ENCODE peak calls at places on chromosome 20, in nine cellular contexts. B, S, K, I, Z, M, D, U and F are unnamed samples.

GRCh38 chr20:37007898-37008649 is 56.6 kb upstream of the SAMHD1 start:
- DNase-seq in S (no peak), M (no peak), K (no peak), I (no peak), U (no peak), Z (peak; percentile 72), D (no peak), B (no peak), F (no peak)

GRCh38 chr20:61449916-61450315 is 197.9 kb downstream of the CDH4 start:
- DNase-seq in K (no peak), U (no peak), B (no peak), S (no peak), D (no peak), I (no peak), Z (no peak), M (no peak), F (no peak)

GRCh38 chr20:17036546-17036945 is 190.3 kb upstream of the PCSK2 start:
- DNase-seq in D (no peak), B (no peak), M (no peak), U (no peak), Z (no peak), I (no peak), S (no peak), K (no peak), F (no peak)

GRCh38 chr20:29874476-29875202 is 1382.8 kb upstream of the DEFB115 start:
- DNase-seq in U (no peak), D (no peak), M (no peak), Z (no peak), B (no peak), I (no peak), S (no peak), K (no peak), F (no peak)

GRCh38 chr20:63158352-63158751 is 57.6 kb downstream of the YTHDF1 start:
- DNase-seq in Z (no peak), U (no peak), B (no peak), S (no peak), D (no peak), K (no peak), M (no peak), I (no peak), F (no peak)

GRCh38 chr20:59385461-59385860 is 85.0 kb downstream of the EDN3 start:
- DNase-seq in M (no peak), Z (no peak), I (no peak), S (peak; percentile 54), U (no peak), D (no peak), K (no peak), B (no peak), F (no peak)

GRCh38 chr20:37913563-37914366 is 10.8 kb downstream of the VSTM2L start:
- DNase-seq in K (peak; percentile 22), M (no peak), D (no peak), Z (no peak), U (no peak), B (no peak), S (peak; percentile 36), I (no peak), F (no peak)

GRCh38 chr20:41091926-41092325 is 45.4 kb upstream of the PLCG1 start:
- DNase-seq in I (no peak), K (no peak), M (no peak), U (no peak), S (no peak), Z (no peak), B (no peak), D (no peak), F (no peak)

GRCh38 chr20:41161886-41162285 is 24.5 kb downstream of the PLCG1 start:
- DNase-seq in I (no peak), U (no peak), K (no peak), M (no peak), B (no peak), S (no peak), Z (no peak), D (no peak), F (no peak)

GRCh38 chr20:4406627-4407026 is 315.1 kb upstream of the PRND start:
- DNase-seq in K (no peak), D (no peak), S (no peak), M (no peak), Z (no peak), U (no peak), B (no peak), I (no peak), F (no peak)

GRCh38 chr20:11108102-11108842 is 434.5 kb upstream of the JAG1 start:
- DNase-seq in D (no peak), Z (no peak), B (no peak), K (no peak), S (peak; percentile 20), U (no peak), I (no peak), M (no peak), F (no peak)

GRCh38 chr20:50345712-50346371 is 155.2 kb downstream of the CEBPB start:
- DNase-seq in S (no peak), Z (no peak), U (no peak), D (no peak), B (peak; percentile 47), I (no peak), M (no peak), K (no peak), F (no peak)

GRCh38 chr20:62286493-62287064 is 16.2 kb upstream of the ADRM1 start:
- DNase-seq in D (no peak), I (no peak), U (no peak), S (no peak), Z (no peak), K (no peak), B (no peak), M (no peak), F (no peak)

GRCh38 chr20:21901470-21902275 is 196.2 kb downstream of the PAX1 start:
- DNase-seq in I (peak; percentile 86), D (no peak), S (no peak), U (peak; percentile 90), Z (no peak), K (peak; percentile 85), M (no peak), B (no peak), F (no peak)

GRCh38 chr20:52004720-52005119 is 186.9 kb downstream of the ZFP64 start:
- DNase-seq in I (no peak), B (no peak), D (no peak), K (no peak), M (no peak), U (no peak), Z (no peak), S (no peak), F (no peak)

GRCh38 chr20:34012735-34013134 is 19.0 kb downstream of the RALY start:
- DNase-seq in S (no peak), U (no peak), I (no peak), D (no peak), B (no peak), M (no peak), Z (no peak), K (no peak), F (no peak)
- H3K4me1 ChIP-seq in S (peaks cover 91% of the 10 kb centered on the region), U (peaks cover 55% of the 10 kb centered on the region), I (peaks cover 96% of the 10 kb centered on the region), D (peaks cover 58% of the 10 kb centered on the region), B (peaks cover 58% of the 10 kb centered on the region), M (peaks cover 83% of the 10 kb centered on the region), Z (peaks cover 34% of the 10 kb centered on the region), K (no peaks in the 10 kb centered on the region), F (no peaks in the 10 kb centered on the region)

GRCh38 chr20:48629069-48629959 is 198.5 kb downstream of the PREX1 start:
- DNase-seq in I (no peak), D (no peak), Z (peak; percentile 58), U (no peak), K (no peak), B (no peak), M (no peak), S (no peak), F (no peak)
- H3K27ac ChIP-seq in I (no peak overlapping the region), D (no peak overlapping the region), Z (peak overlapping the region; percentile 30), U (no peak overlapping the region), K (no peak overlapping the region), B (no peak overlapping the region), M (no peak overlapping the region), S (no peak overlapping the region), F (no peak overlapping the region)

GRCh38 chr20:1619861-1620444 is at the start of gene SIRPB1:
- DNase-seq in B (peak; percentile 59), Z (no peak), K (no peak), M (no peak), D (peak; percentile 57), I (no peak), U (no peak), S (no peak), F (no peak)

GRCh38 chr20:1618954-1619550 is 757 bp downstream of the SIRPB1 start:
- DNase-seq in D (no peak), Z (no peak), U (no peak), S (no peak), M (no peak), I (no peak), B (no peak), K (no peak), F (no peak)

GRCh38 chr20:1623501-1624250 is 3.9 kb upstream of the SIRPB1 start:
- DNase-seq in I (no peak), K (no peak), B (no peak), Z (no peak), S (no peak), M (no peak), D (no peak), U (no peak), F (no peak)

GRCh38 chr20:1624811-1625690 is 5.2 kb upstream of the SIRPB1 start:
- DNase-seq in B (no peak), S (no peak), D (no peak), I (no peak), M (no peak), Z (no peak), K (no peak), U (no peak), F (no peak)

GRCh38 chr20:1622450-1622849 is 2.6 kb upstream of the SIRPB1 start:
- DNase-seq in D (no peak), I (no peak), M (no peak), Z (peak; percentile 20), B (no peak), K (no peak), U (no peak), S (no peak), F (no peak)
- TF ChIP-seq CTCF in D (no peak), I (no peak), M (no peak), Z (no peak), B (no peak), K (no peak), U (no peak), S (no peak), F (no peak)

GRCh38 chr20:53803492-53804155 is 210.0 kb upstream of the ZNF217 start:
- DNase-seq in I (no peak), Z (no peak), D (no peak), U (no peak), S (no peak), B (no peak), M (no peak), K (no peak), F (no peak)

GRCh38 chr20:53801609-53802370 is 208.2 kb upstream of the ZNF217 start:
- DNase-seq in D (no peak), S (no peak), B (no peak), Z (no peak), M (no peak), U (no peak), I (no peak), K (no peak), F (no peak)

GRCh38 chr20:53806683-53807401 is 213.2 kb upstream of the ZNF217 start:
- DNase-seq in I (no peak), U (no peak), Z (no peak), D (no peak), S (peak; percentile 44), B (no peak), K (no peak), M (no peak), F (no peak)

GRCh38 chr20:53805895-53806384 is 212.3 kb upstream of the ZNF217 start:
- DNase-seq in I (no peak), Z (no peak), M (no peak), U (no peak), K (no peak), B (no peak), D (no peak), S (no peak), F (no peak)

GRCh38 chr20:53804920-53805894 is 211.6 kb upstream of the ZNF217 start:
- DNase-seq in I (no peak), U (no peak), Z (no peak), S (no peak), M (no peak), B (no peak), D (no peak), K (no peak), F (no peak)
- H3K4me1 ChIP-seq in I (no peaks in the 10 kb centered on the region), U (no peaks in the 10 kb centered on the region), Z (no peaks in the 10 kb centered on the region), S (peaks cover 13% of the 10 kb centered on the region), M (no peaks in the 10 kb centered on the region), B (no peaks in the 10 kb centered on the region), D (no peaks in the 10 kb centered on the region), K (no peaks in the 10 kb centered on the region), F (no peaks in the 10 kb centered on the region)